ENCODE peak calls at places on chromosomes 12 and 14, in seven cellular contexts. I, Q, X, F, N, U and A are unnamed samples.

GRCh38 chr12:116236148-116236731 is 41.3 kb downstream of the MED13L start:
- DNase-seq in X (peak), U (no peak), N (peak), F (peak), Q (peak), I (peak), A (peak)

GRCh38 chr12:1619599-1619998 is 9.4 kb upstream of the WNT5B start:
- DNase-seq in X (no peak), I (no peak), Q (no peak), N (no peak), U (no peak), F (no peak), A (peak)

GRCh38 chr12:108811411-108812185 is 45.8 kb downstream of the SSH1 start:
- DNase-seq in N (no peak), I (no peak), X (no peak), U (no peak), Q (no peak), F (no peak), A (no peak)

GRCh38 chr12:130705174-130705880 is 10.8 kb downstream of the RIMBP2 start:
- DNase-seq in F (no peak), I (no peak), X (no peak), Q (no peak), N (no peak), U (no peak), A (no peak)

GRCh38 chr12:124769166-124769530 is 94.5 kb downstream of the SCARB1 start:
- DNase-seq in Q (no peak), I (no peak), F (no peak), U (no peak), N (no peak), X (no peak), A (no peak)

GRCh38 chr14:52834440-52834842 is 43.0 kb upstream of the GNPNAT1 start:
- DNase-seq in I (no peak), N (no peak), Q (peak), X (no peak), U (no peak), F (peak), A (no peak)

GRCh38 chr12:67994046-67994445 is 4.8 kb downstream of the IFNG-AS1 start:
- DNase-seq in U (no peak), I (no peak), Q (no peak), N (no peak), X (no peak), F (no peak), A (no peak)

GRCh38 chr12:66516133-66516532 is 162.7 kb downstream of the GRIP1 start:
- DNase-seq in X (no peak), Q (no peak), N (no peak), I (no peak), U (no peak), F (no peak), A (no peak)

GRCh38 chr12:29398495-29398894 is 17.5 kb upstream of the ERGIC2 start:
- DNase-seq in I (no peak), N (no peak), Q (no peak), U (no peak), X (no peak), F (no peak), A (no peak)

GRCh38 chr12:54164402-54165145 is 24.2 kb downstream of the SMUG1 start:
- DNase-seq in N (no peak), I (no peak), Q (no peak), F (no peak), X (no peak), U (no peak), A (no peak)

GRCh38 chr12:15151141-15152091 is 69.8 kb downstream of the RERG start:
- DNase-seq in N (peak), Q (peak), F (peak), X (no peak), I (no peak), U (no peak), A (no peak)

GRCh38 chr14:38206689-38207088 is 1.0 kb upstream of the SSTR1 start:
- DNase-seq in X (no peak), U (no peak), Q (no peak), N (no peak), F (no peak), I (no peak), A (no peak)

GRCh38 chr14:104936361-104937155 is 11.9 kb downstream of the PLD4 start:
- DNase-seq in I (no peak), X (no peak), Q (no peak), N (no peak), U (peak), F (no peak), A (no peak)

GRCh38 chr12:112488257-112488926 is 69.6 kb downstream of the PTPN11 start:
- DNase-seq in N (peak), I (no peak), U (no peak), X (no peak), F (no peak), Q (no peak), A (peak)

GRCh38 chr14:44803239-44803905 is 158.4 kb downstream of the KLHL28 start:
- DNase-seq in X (no peak), Q (peak), F (peak), U (no peak), I (no peak), N (peak), A (no peak)

GRCh38 chr12:79514730-79515525 is 175.8 kb downstream of the PAWR start:
- DNase-seq in N (no peak), F (no peak), Q (peak), X (no peak), I (no peak), U (no peak), A (no peak)

GRCh38 chr12:44930972-44931600 is 55.0 kb upstream of the NELL2 start:
- DNase-seq in F (peak), U (no peak), X (no peak), I (no peak), Q (peak), N (peak), A (no peak)